ENCODE peak calls at places on chromosomes 13 and 19, in six cellular contexts. H, V, M, Y, T and Z are unnamed samples.

GRCh38 chr13:21694831-21695230 is 24.0 kb downstream of the FGF9 start:
- DNase-seq in V (no peak), Y (no peak), H (no peak), M (no peak), T (no peak), Z (no peak)

GRCh38 chr19:460877-461609 is at the start of gene SHC2:
- DNase-seq in M (peak), Y (no peak), H (no peak), V (no peak), T (peak), Z (no peak)

GRCh38 chr13:28494861-28495585 is at the start of gene FLT1:
- DNase-seq in Y (no peak), M (no peak), V (no peak), T (peak), H (no peak), Z (peak)

GRCh38 chr19:16381756-16382401 is 57.3 kb downstream of the KLF2 start:
- DNase-seq in M (no peak), T (peak), V (peak), Y (no peak), H (no peak), Z (no peak)

GRCh38 chr13:55244991-55245644 is 1895.6 kb upstream of the PRR20A start:
- DNase-seq in T (no peak), H (peak), V (no peak), M (peak), Y (peak), Z (no peak)

GRCh38 chr19:34841780-34842179 is 68.8 kb upstream of the ZNF599 start:
- DNase-seq in H (no peak), Y (no peak), V (no peak), M (no peak), T (no peak), Z (no peak)

GRCh38 chr13:40167327-40167726 is 499.1 kb downstream of the FOXO1 start:
- DNase-seq in H (no peak), Y (no peak), V (no peak), T (no peak), M (no peak), Z (no peak)

GRCh38 chr19:47693903-47694302 is 19.3 kb upstream of the EHD2 start:
- DNase-seq in H (no peak), V (no peak), M (no peak), Y (no peak), T (no peak), Z (no peak)

GRCh38 chr19:49447485-49448431 is 3.9 kb downstream of the PIH1D1 start:
- DNase-seq in M (no peak), Y (no peak), H (no peak), T (no peak), V (no peak), Z (no peak)